ENCODE peak calls at places on chromosome 12, in six cellular contexts. One of them, this sample, is unnamed.

GRCh38 chr12:132707241-132707640 is 3.4 kb upstream of the PGAM5 start:
- DNase-seq in astrocyte of the spinal cord: no peak
- DNase-seq in epithelial cell of esophagus: no peak
- DNase-seq in astrocyte: no peak
- DNase-seq in SW480: no peak
- DNase-seq in AG10803: no peak
- DNase-seq in this sample: no peak

GRCh38 chr12:71057330-71057729 is 100.5 kb downstream of the TSPAN8 start:
- DNase-seq in astrocyte of the spinal cord: no peak
- DNase-seq in epithelial cell of esophagus: no peak
- DNase-seq in astrocyte: no peak
- DNase-seq in SW480: no peak
- DNase-seq in AG10803: no peak
- DNase-seq in this sample: no peak

GRCh38 chr12:19946549-19946948 is 421.8 kb upstream of the PDE3A start:
- DNase-seq in astrocyte of the spinal cord: peak; percentile 92
- DNase-seq in epithelial cell of esophagus: peak; percentile 2
- DNase-seq in astrocyte: peak; percentile 99
- DNase-seq in SW480: peak; percentile 13
- DNase-seq in AG10803: peak; percentile 87
- DNase-seq in this sample: no peak

GRCh38 chr12:121989266-121989950 is 32.3 kb upstream of the BCL7A start:
- DNase-seq in astrocyte of the spinal cord: no peak
- DNase-seq in epithelial cell of esophagus: no peak
- DNase-seq in astrocyte: no peak
- DNase-seq in SW480: no peak
- DNase-seq in AG10803: no peak
- DNase-seq in this sample: no peak

GRCh38 chr12:130641571-130642184 is 74.4 kb downstream of the RIMBP2 start:
- DNase-seq in astrocyte of the spinal cord: no peak
- DNase-seq in epithelial cell of esophagus: no peak
- DNase-seq in astrocyte: no peak
- DNase-seq in SW480: no peak
- DNase-seq in AG10803: no peak
- DNase-seq in this sample: no peak

GRCh38 chr12:89932950-89933349 is 224.3 kb upstream of the ATP2B1 start:
- DNase-seq in astrocyte of the spinal cord: no peak
- DNase-seq in epithelial cell of esophagus: no peak
- DNase-seq in astrocyte: peak; percentile 54
- DNase-seq in SW480: no peak
- DNase-seq in AG10803: peak; percentile 23
- DNase-seq in this sample: no peak

GRCh38 chr12:94187351-94187750 is 39.0 kb downstream of the PLXNC1 start:
- DNase-seq in astrocyte of the spinal cord: no peak
- DNase-seq in epithelial cell of esophagus: no peak
- DNase-seq in astrocyte: no peak
- DNase-seq in SW480: no peak
- DNase-seq in AG10803: peak; percentile 37
- DNase-seq in this sample: no peak

GRCh38 chr12:70571029-70571428 is 66.2 kb downstream of the PTPRB start:
- DNase-seq in astrocyte of the spinal cord: no peak
- DNase-seq in epithelial cell of esophagus: no peak
- DNase-seq in astrocyte: no peak
- DNase-seq in SW480: no peak
- DNase-seq in AG10803: no peak
- DNase-seq in this sample: no peak

GRCh38 chr12:466039-466438 is 6.3 kb downstream of the B4GALNT3 start:
- DNase-seq in astrocyte of the spinal cord: no peak
- DNase-seq in epithelial cell of esophagus: no peak
- DNase-seq in astrocyte: no peak
- DNase-seq in SW480: peak; percentile 54
- DNase-seq in AG10803: no peak
- DNase-seq in this sample: peak; percentile 79

GRCh38 chr12:89379100-89379838 is 27.0 kb upstream of the DUSP6 start:
- DNase-seq in astrocyte of the spinal cord: no peak
- DNase-seq in epithelial cell of esophagus: no peak
- DNase-seq in astrocyte: no peak
- DNase-seq in SW480: no peak
- DNase-seq in AG10803: no peak
- DNase-seq in this sample: no peak

GRCh38 chr12:42638011-42638410 is 48.5 kb upstream of the PRICKLE1 start:
- DNase-seq in astrocyte of the spinal cord: no peak
- DNase-seq in epithelial cell of esophagus: no peak
- DNase-seq in astrocyte: no peak
- DNase-seq in SW480: no peak
- DNase-seq in AG10803: no peak
- DNase-seq in this sample: no peak

GRCh38 chr12:55707841-55708694 is at the start of gene ITGA7:
- DNase-seq in astrocyte of the spinal cord: no peak
- DNase-seq in epithelial cell of esophagus: no peak
- DNase-seq in astrocyte: no peak
- DNase-seq in SW480: peak; percentile 59
- DNase-seq in AG10803: no peak
- DNase-seq in this sample: peak; percentile 98

GRCh38 chr12:131928080-131928764 is 854 bp upstream of the PUS1 start:
- DNase-seq in astrocyte of the spinal cord: no peak
- DNase-seq in epithelial cell of esophagus: peak; percentile 19
- DNase-seq in astrocyte: no peak
- DNase-seq in SW480: peak; percentile 22
- DNase-seq in AG10803: peak; percentile 27
- DNase-seq in this sample: no peak

GRCh38 chr12:132413931-132414588 is 75.9 kb upstream of the FBRSL1 start:
- DNase-seq in astrocyte of the spinal cord: no peak
- DNase-seq in epithelial cell of esophagus: no peak
- DNase-seq in astrocyte: no peak
- DNase-seq in SW480: no peak
- DNase-seq in AG10803: no peak
- DNase-seq in this sample: no peak

GRCh38 chr12:14314801-14315200 is 50.7 kb upstream of the ATF7IP start:
- DNase-seq in astrocyte of the spinal cord: no peak
- DNase-seq in epithelial cell of esophagus: no peak
- DNase-seq in astrocyte: no peak
- DNase-seq in SW480: no peak
- DNase-seq in AG10803: no peak
- DNase-seq in this sample: no peak

GRCh38 chr12:50749459-50749882 is 14.4 kb upstream of the ATF1 start:
- DNase-seq in astrocyte of the spinal cord: no peak
- DNase-seq in epithelial cell of esophagus: no peak
- DNase-seq in astrocyte: no peak
- DNase-seq in SW480: no peak
- DNase-seq in AG10803: no peak
- DNase-seq in this sample: no peak

GRCh38 chr12:107429006-107429698 is 256.4 kb upstream of the PWP1 start:
- DNase-seq in astrocyte of the spinal cord: no peak
- DNase-seq in epithelial cell of esophagus: peak; percentile 90
- DNase-seq in astrocyte: no peak
- DNase-seq in SW480: no peak
- DNase-seq in AG10803: no peak
- DNase-seq in this sample: no peak

GRCh38 chr12:79945455-79945854 is 10.6 kb upstream of the PPP1R12A start:
- DNase-seq in astrocyte of the spinal cord: no peak
- DNase-seq in epithelial cell of esophagus: no peak
- DNase-seq in astrocyte: no peak
- DNase-seq in SW480: no peak
- DNase-seq in AG10803: no peak
- DNase-seq in this sample: no peak

GRCh38 chr12:124295431-124296058 is 652 bp downstream of the RFLNA start:
- DNase-seq in astrocyte of the spinal cord: no peak
- DNase-seq in epithelial cell of esophagus: no peak
- DNase-seq in astrocyte: no peak
- DNase-seq in SW480: no peak
- DNase-seq in AG10803: no peak
- DNase-seq in this sample: peak; percentile 65

GRCh38 chr12:131511391-131511802 is 199.5 kb upstream of the SFSWAP start:
- DNase-seq in astrocyte of the spinal cord: no peak
- DNase-seq in epithelial cell of esophagus: peak; percentile 36
- DNase-seq in astrocyte: peak; percentile 2
- DNase-seq in SW480: peak; percentile 24
- DNase-seq in AG10803: peak; percentile 11
- DNase-seq in this sample: no peak

GRCh38 chr12:54419088-54419887 is at the start of gene ITGA5:
- DNase-seq in astrocyte of the spinal cord: peak; percentile 71
- DNase-seq in epithelial cell of esophagus: peak; percentile 78
- DNase-seq in astrocyte: peak; percentile 51
- DNase-seq in SW480: peak; percentile 62
- DNase-seq in AG10803: peak; percentile 68
- DNase-seq in this sample: peak; percentile 92

GRCh38 chr12:111546171-111546570 is 52.9 kb downstream of the ATXN2 start:
- DNase-seq in astrocyte of the spinal cord: no peak
- DNase-seq in epithelial cell of esophagus: no peak
- DNase-seq in astrocyte: no peak
- DNase-seq in SW480: no peak
- DNase-seq in AG10803: no peak
- DNase-seq in this sample: no peak

GRCh38 chr12:110501378-110501721 is 561 bp downstream of the VPS29 start:
- DNase-seq in astrocyte of the spinal cord: peak; percentile 40
- DNase-seq in epithelial cell of esophagus: peak; percentile 86
- DNase-seq in astrocyte: peak; percentile 62
- DNase-seq in SW480: peak; percentile 79
- DNase-seq in AG10803: peak; percentile 46
- DNase-seq in this sample: no peak

GRCh38 chr12:1826867-1827705 is 6.7 kb downstream of the LRTM2 start:
- DNase-seq in astrocyte of the spinal cord: no peak
- DNase-seq in epithelial cell of esophagus: no peak
- DNase-seq in astrocyte: no peak
- DNase-seq in SW480: no peak
- DNase-seq in AG10803: no peak
- DNase-seq in this sample: no peak

GRCh38 chr12:64968989-64969819 is 144.8 kb downstream of the TBC1D30 start:
- DNase-seq in astrocyte of the spinal cord: peak; percentile 61
- DNase-seq in epithelial cell of esophagus: peak; percentile 43
- DNase-seq in astrocyte: no peak
- DNase-seq in SW480: no peak
- DNase-seq in AG10803: no peak
- DNase-seq in this sample: no peak

GRCh38 chr12:12925383-12925782 is 26.6 kb downstream of the GPRC5D start:
- DNase-seq in astrocyte of the spinal cord: no peak
- DNase-seq in epithelial cell of esophagus: no peak
- DNase-seq in astrocyte: no peak
- DNase-seq in SW480: no peak
- DNase-seq in AG10803: peak; percentile 65
- DNase-seq in this sample: no peak

GRCh38 chr12:11070999-11071398 is 8.9 kb upstream of the TAS2R46 start:
- DNase-seq in astrocyte of the spinal cord: no peak
- DNase-seq in epithelial cell of esophagus: no peak
- DNase-seq in astrocyte: no peak
- DNase-seq in SW480: no peak
- DNase-seq in AG10803: no peak
- DNase-seq in this sample: no peak

GRCh38 chr12:64243809-64244208 is 21.7 kb upstream of the KICS2 start:
- DNase-seq in astrocyte of the spinal cord: no peak
- DNase-seq in epithelial cell of esophagus: no peak
- DNase-seq in astrocyte: no peak
- DNase-seq in SW480: no peak
- DNase-seq in AG10803: no peak
- DNase-seq in this sample: no peak

This sample was measured in aorta.